ENCODE peak calls at places on chromosomes 11 and 22, in seven cellular contexts. O, L, A, D, K, N and C are unnamed samples.

GRCh38 chr11:58575377-58576020 is at the start of gene LPXN:
- DNase-seq in K (peak; percentile 57), D (peak; percentile 60), L (no peak), A (no peak), N (peak; percentile 32), O (no peak), C (peak; percentile 67)

GRCh38 chr11:80379620-80380278 is 938.9 kb upstream of the TENM4 start:
- DNase-seq in A (no peak), L (no peak), D (no peak), N (no peak), K (no peak), O (no peak), C (no peak)

GRCh38 chr22:29481265-29482000 is 1.4 kb downstream of the NEFH start:
- DNase-seq in L (no peak), A (no peak), D (no peak), K (no peak), O (peak; percentile 90), N (no peak), C (no peak)

GRCh38 chr22:46046299-46046685 is 69.3 kb upstream of the WNT7B start:
- DNase-seq in N (no peak), L (no peak), O (no peak), D (no peak), A (no peak), K (no peak), C (no peak)

GRCh38 chr22:37732699-37733607 is 36.1 kb downstream of the TRIOBP start:
- DNase-seq in K (no peak), D (no peak), A (no peak), N (no peak), O (no peak), L (no peak), C (no peak)

GRCh38 chr22:44366372-44367310 is 53.9 kb upstream of the SHISAL1 start:
- DNase-seq in K (no peak), N (no peak), L (no peak), A (no peak), D (no peak), O (no peak), C (no peak)

GRCh38 chr11:10693509-10694071 is at the start of gene IRAG1:
- DNase-seq in K (no peak), L (no peak), O (peak; percentile 72), A (peak; percentile 43), D (no peak), N (no peak), C (no peak)

GRCh38 chr11:74909812-74910211 is 39.1 kb downstream of the XRRA1 start:
- DNase-seq in K (no peak), D (no peak), O (no peak), L (no peak), A (no peak), N (no peak), C (no peak)

GRCh38 chr11:2298131-2298794 is 3.5 kb downstream of the C11orf21 start:
- DNase-seq in D (no peak), O (peak; percentile 43), L (no peak), N (no peak), A (peak; percentile 18), K (no peak), C (no peak)

GRCh38 chr22:26648011-26648497 is 9.3 kb upstream of the MIAT start:
- DNase-seq in D (peak; percentile 59), O (peak; percentile 88), A (peak; percentile 62), N (no peak), K (peak; percentile 52), L (no peak), C (no peak)

GRCh38 chr22:26744892-26745808 is 87.8 kb downstream of the MIAT start:
- DNase-seq in L (no peak), K (no peak), N (no peak), A (no peak), O (no peak), D (no peak), C (no peak)

GRCh38 chr11:32597914-32598313 is 14.3 kb downstream of the EIF3M start:
- DNase-seq in D (no peak), L (no peak), N (no peak), A (no peak), K (no peak), O (no peak), C (no peak)

GRCh38 chr11:125072210-125072960 is 9.3 kb downstream of the SLC37A2 start:
- DNase-seq in N (no peak), A (no peak), K (no peak), D (no peak), L (no peak), O (peak; percentile 24), C (no peak)

GRCh38 chr22:42177891-42178336 is 47.3 kb upstream of the CYP2D6 start:
- DNase-seq in L (no peak), K (no peak), N (no peak), A (no peak), O (no peak), D (no peak), C (no peak)

GRCh38 chr11:133619397-133619796 is 87.1 kb upstream of the OPCML start:
- DNase-seq in D (no peak), A (peak; percentile 48), N (no peak), K (no peak), O (peak; percentile 45), L (no peak), C (no peak)

GRCh38 chr11:2888266-2888968 is 2.8 kb upstream of the CDKN1C start:
- DNase-seq in N (peak; percentile 73), K (peak; percentile 90), O (peak; percentile 94), D (peak; percentile 79), A (peak; percentile 96), L (peak; percentile 81), C (peak; percentile 72)

GRCh38 chr22:40289991-40290459 is 56.3 kb upstream of the ADSL start:
- DNase-seq in K (peak; percentile 57), O (no peak), N (peak; percentile 36), D (peak; percentile 79), A (no peak), L (peak; percentile 59), C (no peak)

GRCh38 chr22:23315341-23315917 is 135.1 kb downstream of the BCR start:
- DNase-seq in D (peak; percentile 65), L (peak; percentile 45), A (peak; percentile 66), O (peak; percentile 90), K (peak; percentile 67), N (peak; percentile 9), C (peak; percentile 47)

GRCh38 chr11:120120805-120121335 is 17.0 kb downstream of the TRIM29 start:
- DNase-seq in A (no peak), K (no peak), N (no peak), L (no peak), D (no peak), O (no peak), C (no peak)

GRCh38 chr22:42299586-42300285 is 29.3 kb upstream of the TCF20 start:
- DNase-seq in O (peak; percentile 90), K (peak; percentile 39), L (no peak), D (peak; percentile 60), N (no peak), A (no peak), C (peak; percentile 81)

GRCh38 chr11:111419641-111420327 is 40.7 kb upstream of the POU2AF1 start:
- DNase-seq in N (no peak), L (no peak), A (peak; percentile 64), K (no peak), D (no peak), O (no peak), C (no peak)

GRCh38 chr22:19607198-19608113 is 83.2 kb upstream of the CLDN5 start:
- DNase-seq in K (peak; percentile 42), A (peak; percentile 27), N (no peak), L (no peak), D (peak; percentile 63), O (peak; percentile 80), C (no peak)